ENCODE peak calls at places on chromosomes 5 and 9, in four cellular contexts. T is HFF-Myc, M is right lobe of liver, I is MCF 10A. G is an unnamed sample.

GRCh38 chr9:90009447-90009846 is 404.6 kb downstream of the GADD45G start:
- DNase-seq in T (no peak), M (no peak), I (no peak), G (no peak)

GRCh38 chr9:124410321-124410913 is 4.8 kb downstream of the PSMB7 start:
- DNase-seq in T (no peak), M (no peak), I (no peak), G (no peak)

GRCh38 chr9:100489836-100490235 is 16.9 kb downstream of the TMEFF1 start:
- DNase-seq in T (no peak), M (no peak), I (no peak), G (no peak)

GRCh38 chr5:9112520-9113291 is 433.2 kb downstream of the SEMA5A start:
- DNase-seq in T (no peak), M (no peak), I (peak; percentile 86), G (no peak)

GRCh38 chr9:12464910-12465512 is 228.2 kb upstream of the TYRP1 start:
- DNase-seq in T (peak; percentile 2), M (no peak), I (peak; percentile 38), G (no peak)

GRCh38 chr5:58151414-58151813 is 308.5 kb downstream of the PLK2 start:
- DNase-seq in T (no peak), M (no peak), I (no peak), G (no peak)

GRCh38 chr5:68214472-68215207 is 916 bp upstream of the PIK3R1 start:
- DNase-seq in T (no peak), M (no peak), I (no peak), G (no peak)

GRCh38 chr5:12934722-12935121 is 1009.8 kb downstream of the DNAH5 start:
- DNase-seq in T (no peak), M (no peak), I (peak; percentile 93), G (no peak)

GRCh38 chr9:110446171-110446570 is 108.5 kb upstream of the TXNDC8 start:
- DNase-seq in T (no peak), M (no peak), I (peak; percentile 8), G (no peak)

GRCh38 chr9:85310531-85311070 is 431.2 kb downstream of the AGTPBP1 start:
- DNase-seq in T (no peak), M (no peak), I (no peak), G (no peak)

GRCh38 chr9:121786998-121787422 is 135.6 kb downstream of the DAB2IP start:
- DNase-seq in T (no peak), M (no peak), I (no peak), G (no peak)

GRCh38 chr5:35087971-35088370 is 40.2 kb upstream of the AGXT2 start:
- DNase-seq in T (no peak), M (no peak), I (no peak), G (no peak)

GRCh38 chr5:2560435-2560834 is 191.0 kb downstream of the IRX2 start:
- DNase-seq in T (no peak), M (no peak), I (no peak), G (no peak)

GRCh38 chr9:112061152-112061740 is 113.9 kb downstream of the SUSD1 start:
- DNase-seq in T (peak; percentile 93), M (no peak), I (peak; percentile 92), G (no peak)

GRCh38 chr5:177487975-177488374 is 9.4 kb downstream of the PDLIM7 start:
- DNase-seq in T (no peak), M (no peak), I (no peak), G (no peak)
- TF ChIP-seq CTCF in T (no peak), M (no peak), I (no peak), G (peak; percentile 33)

GRCh38 chr5:132283423-132284043 is 10.7 kb upstream of the SLC22A4 start:
- DNase-seq in T (no peak), M (no peak), I (peak; percentile 85), G (no peak)
- TF ChIP-seq CTCF in T (peak; percentile 58), M (peak; percentile 31), I (peak; percentile 43), G (peak; percentile 74)

GRCh38 chr9:19173598-19174125 is 46.4 kb upstream of the PLIN2 start:
- DNase-seq in T (no peak), M (no peak), I (no peak), G (no peak)
- TF ChIP-seq CTCF in T (no peak), M (no peak), I (no peak), G (no peak)

GRCh38 chr5:173204185-173204979 is 30.6 kb downstream of the NKX2-5 start:
- DNase-seq in T (no peak), M (no peak), I (peak; percentile 67), G (no peak)
- TF ChIP-seq CTCF in T (peak; percentile 49), M (peak; percentile 63), I (peak; percentile 66), G (peak; percentile 79)

DNA sequence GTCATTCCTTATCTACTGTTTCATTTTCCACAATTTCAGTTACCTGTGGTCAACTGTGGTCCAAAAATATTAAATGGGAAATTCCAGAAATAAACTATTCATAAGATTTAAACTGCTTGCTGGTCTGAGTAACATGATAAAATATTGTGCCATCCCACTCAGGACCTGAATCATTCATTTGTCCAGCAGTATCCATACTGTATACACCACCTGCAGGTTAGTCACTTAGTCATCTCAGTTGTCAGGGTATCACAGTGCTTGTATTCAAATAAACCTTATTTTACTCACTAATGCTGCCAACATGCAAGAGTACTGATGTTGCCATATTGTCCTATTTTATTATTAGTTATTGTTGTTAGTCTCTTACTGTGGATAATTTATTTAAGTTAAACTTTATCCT is 139.7 kb downstream of the FBXO4 start:
- DNase-seq in T (no peak), M (no peak), I (peak; percentile 16), G (no peak)
- TF ChIP-seq CTCF in T (no peak), M (no peak), I (no peak), G (no peak)

DNA sequence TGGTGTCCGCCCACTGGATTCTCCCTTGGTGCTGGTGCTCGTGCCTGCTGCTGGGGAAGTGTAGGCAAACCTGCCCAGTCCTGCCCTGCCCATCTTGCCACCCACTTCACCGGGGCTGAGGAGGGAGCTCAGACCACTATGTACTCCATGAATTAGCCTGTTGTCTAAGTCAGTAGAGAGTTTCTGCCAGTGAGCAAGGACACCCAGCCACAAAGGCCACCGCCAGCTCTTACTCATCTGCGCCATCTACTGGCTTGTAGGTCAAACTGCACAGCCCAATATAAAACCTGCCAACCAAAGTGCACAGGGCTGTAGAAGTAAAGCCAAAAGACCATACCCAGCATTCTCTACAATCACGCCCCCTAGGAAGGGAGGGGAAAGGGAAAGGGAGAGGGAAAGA is 102.3 kb downstream of the GLIS3 start:
- DNase-seq in T (no peak), M (no peak), I (peak; percentile 48), G (no peak)
- TF ChIP-seq CTCF in T (peak; percentile 51), M (peak; percentile 66), I (peak; percentile 62), G (peak; percentile 57)

GRCh38 chr9:75591972-75592371 is 298.5 kb upstream of the PCSK5 start:
- DNase-seq in T (no peak), M (no peak), I (peak; percentile 11), G (no peak)

GRCh38 chr9:75588808-75589207 is 301.7 kb upstream of the PCSK5 start:
- DNase-seq in T (no peak), M (no peak), I (peak; percentile 21), G (no peak)

GRCh38 chr9:75599249-75599648 is 291.2 kb upstream of the PCSK5 start:
- DNase-seq in T (no peak), M (no peak), I (no peak), G (no peak)

GRCh38 chr9:75589497-75589896 is 301.0 kb upstream of the PCSK5 start:
- DNase-seq in T (no peak), M (no peak), I (no peak), G (no peak)

GRCh38 chr9:75593920-75594319 is 296.6 kb upstream of the PCSK5 start:
- DNase-seq in T (no peak), M (no peak), I (no peak), G (no peak)
- TF ChIP-seq CTCF in T (no peak), M (no peak), I (no peak), G (no peak)

DNA sequence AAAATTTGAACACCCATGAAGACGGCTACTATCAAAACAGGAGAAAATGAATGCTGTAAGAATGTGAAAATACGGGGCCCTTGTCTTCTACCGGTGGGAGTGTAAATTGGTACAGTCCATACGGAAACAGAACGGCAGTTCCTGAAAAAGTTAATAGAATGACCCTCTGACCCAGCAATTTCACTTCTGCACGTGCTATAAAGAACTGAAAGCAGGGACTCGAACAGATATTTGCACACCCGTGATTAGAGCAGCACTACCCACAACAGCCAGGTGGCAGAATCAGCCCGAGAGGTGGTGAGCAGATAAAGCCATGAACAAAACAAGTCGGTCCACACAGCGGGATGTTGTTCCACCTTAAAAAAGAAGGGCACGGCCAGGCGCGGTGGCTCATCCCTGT is 22.6 kb upstream of the SLC12A7 start:
- DNase-seq in T (no peak), M (peak; percentile 57), I (no peak), G (no peak)
- TF ChIP-seq CTCF in T (no peak), M (peak; percentile 46), I (no peak), G (no peak)

G was measured in chondrocyte.